ENCODE peak calls at places on chromosome 17, in four cellular contexts. D is upper lobe of left lung, K is sigmoid colon, J is HCT116. P is an unnamed sample.
A peak's percentile ranks its signal among the peaks of the same experiment; 100 is the strongest.

GRCh38 chr17:65345261-65346060 is 208.3 kb downstream of the RGS9 start:
- DNase-seq in D (no peak), J (no peak), K (no peak), P (no peak)

GRCh38 chr17:9517396-9517795 is 58.2 kb downstream of the STX8 start:
- DNase-seq in J (no peak), K (no peak), D (no peak), P (no peak)

GRCh38 chr17:80596760-80597608 is 52.3 kb downstream of the RPTOR start:
- DNase-seq in J (no peak), D (no peak), K (no peak), P (no peak)

GRCh38 chr17:82940226-82941020 is 100.6 kb upstream of the ZNF750 start:
- DNase-seq in D (peak; percentile 19), K (peak; percentile 58), J (no peak), P (peak; percentile 43)

GRCh38 chr17:79835953-79836951 is 3.0 kb downstream of the CBX4 start:
- DNase-seq in J (peak; percentile 42), K (no peak), D (peak; percentile 90), P (peak; percentile 70)

GRCh38 chr17:57370583-57370982 is 114.3 kb downstream of the MSI2 start:
- DNase-seq in K (no peak), D (no peak), J (no peak), P (no peak)

GRCh38 chr17:80859004-80859941 is 132.4 kb upstream of the CHMP6 start:
- DNase-seq in J (no peak), K (peak; percentile 94), D (no peak), P (peak; percentile 71)

GRCh38 chr17:76161619-76162222 is 20.7 kb upstream of the FOXJ1 start:
- DNase-seq in D (no peak), K (no peak), J (no peak), P (no peak)

GRCh38 chr17:57236686-57237299 is 19.5 kb upstream of the MSI2 start:
- DNase-seq in D (no peak), J (no peak), K (no peak), P (no peak)

GRCh38 chr17:36722121-36722902 is 120.9 kb downstream of the MRM1 start:
- DNase-seq in K (peak; percentile 71), D (peak; percentile 67), J (no peak), P (peak; percentile 42)

GRCh38 chr17:18850679-18851078 is 7.3 kb upstream of the PRPSAP2 start:
- DNase-seq in K (no peak), D (no peak), J (no peak), P (no peak)

GRCh38 chr17:64358261-64358788 is 32.3 kb downstream of the PECAM1 start:
- DNase-seq in J (no peak), D (no peak), K (peak; percentile 56), P (no peak)

GRCh38 chr17:68294196-68294555 is 2.9 kb downstream of the ARSG start:
- DNase-seq in D (no peak), J (no peak), K (no peak), P (no peak)

GRCh38 chr17:76738468-76738850 is 540 bp downstream of the MFSD11 start:
- DNase-seq in K (peak; percentile 33), D (no peak), J (no peak), P (no peak)

GRCh38 chr17:61583242-61583641 is 7.8 kb downstream of the NACA2 start:
- DNase-seq in D (no peak), J (peak; percentile 65), K (no peak), P (no peak)

DNA sequence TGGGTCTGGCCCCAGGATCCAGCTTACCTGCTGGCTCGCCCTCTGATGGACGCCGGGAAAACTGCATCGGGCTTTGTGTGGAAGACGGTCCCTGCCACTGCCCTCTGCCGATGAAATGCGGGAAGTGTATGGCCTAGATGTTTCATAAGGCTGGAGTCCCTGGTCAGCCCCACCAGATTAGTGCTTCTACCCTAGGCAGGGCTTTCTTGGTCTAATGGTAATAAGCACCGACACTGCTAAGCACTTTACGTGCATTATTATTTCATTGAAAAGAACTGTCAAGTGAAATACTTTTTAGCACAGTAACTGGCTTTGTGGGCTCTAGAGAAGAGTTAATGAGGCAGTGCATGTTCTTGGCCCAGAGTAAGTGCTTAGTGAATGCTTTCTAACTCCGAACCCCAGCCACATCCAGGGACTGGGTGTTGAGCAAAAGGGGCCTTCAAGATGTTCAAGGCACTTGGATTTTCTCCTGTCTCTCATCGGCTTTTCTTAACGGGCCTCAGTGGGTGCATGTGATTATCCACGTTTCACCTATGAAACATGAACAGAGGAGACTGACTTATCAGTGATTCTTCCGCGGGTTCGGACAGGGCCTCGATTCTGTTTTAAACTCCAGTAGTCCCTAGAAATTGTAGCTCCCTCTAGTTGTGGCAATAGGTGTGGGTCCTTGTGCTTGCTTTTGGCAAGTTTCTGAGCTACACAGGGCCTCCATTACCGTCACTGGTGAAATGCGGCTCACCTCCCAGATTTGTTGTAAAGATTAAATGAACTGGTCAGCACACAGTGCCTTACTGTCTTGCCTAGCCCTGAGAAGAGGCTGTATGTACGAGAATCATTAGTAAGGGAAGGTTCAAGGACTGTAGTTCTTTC is 6.6 kb downstream of the TRAF4 start:
- DNase-seq in D (peak; percentile 97), K (peak; percentile 96), J (peak; percentile 85), P (peak; percentile 90)
- TF ChIP-seq POLR2A in D (no peak), K (no peak), J (no peak), P (no peak)

DNA sequence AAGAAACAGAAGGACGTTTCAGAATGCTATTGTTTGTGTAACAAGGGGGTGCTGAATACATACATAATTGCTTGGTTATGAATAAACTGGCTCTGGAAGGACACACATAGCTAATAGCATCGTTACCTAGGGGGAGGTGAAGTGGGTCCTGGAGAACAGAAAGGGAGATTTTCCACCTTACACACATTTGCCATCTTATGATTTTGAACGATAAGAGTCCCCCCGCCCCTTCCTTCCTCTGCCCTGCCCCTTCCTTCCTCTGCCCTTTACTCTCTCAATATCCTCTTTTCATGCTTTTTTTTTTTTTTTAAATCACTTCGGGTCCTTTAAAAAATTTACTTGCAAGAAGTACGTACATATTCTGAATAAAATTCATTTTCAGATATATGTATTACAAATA is 902 bp upstream of the DHRS7B start:
- DNase-seq in J (no peak), K (no peak), D (peak; percentile 39), P (no peak)
- H3K4me3 ChIP-seq in J (peak overlapping the region; percentile 76), K (no peak overlapping the region), D (no peak overlapping the region), P (no peak overlapping the region)

GRCh38 chr17:41518031-41518430 is 659 bp downstream of the KRT15 start:
- DNase-seq in J (no peak), D (no peak), K (no peak), P (no peak)

GRCh38 chr17:41516828-41517283 is 1.8 kb downstream of the KRT15 start:
- DNase-seq in D (peak; percentile 59), K (no peak), J (no peak), P (no peak)

GRCh38 chr17:41520821-41521521 is 2.3 kb upstream of the KRT15 start:
- DNase-seq in K (no peak), D (no peak), J (no peak), P (no peak)

GRCh38 chr17:41519501-41520224 is 973 bp upstream of the KRT15 start:
- DNase-seq in K (no peak), D (peak; percentile 88), J (no peak), P (no peak)

DNA sequence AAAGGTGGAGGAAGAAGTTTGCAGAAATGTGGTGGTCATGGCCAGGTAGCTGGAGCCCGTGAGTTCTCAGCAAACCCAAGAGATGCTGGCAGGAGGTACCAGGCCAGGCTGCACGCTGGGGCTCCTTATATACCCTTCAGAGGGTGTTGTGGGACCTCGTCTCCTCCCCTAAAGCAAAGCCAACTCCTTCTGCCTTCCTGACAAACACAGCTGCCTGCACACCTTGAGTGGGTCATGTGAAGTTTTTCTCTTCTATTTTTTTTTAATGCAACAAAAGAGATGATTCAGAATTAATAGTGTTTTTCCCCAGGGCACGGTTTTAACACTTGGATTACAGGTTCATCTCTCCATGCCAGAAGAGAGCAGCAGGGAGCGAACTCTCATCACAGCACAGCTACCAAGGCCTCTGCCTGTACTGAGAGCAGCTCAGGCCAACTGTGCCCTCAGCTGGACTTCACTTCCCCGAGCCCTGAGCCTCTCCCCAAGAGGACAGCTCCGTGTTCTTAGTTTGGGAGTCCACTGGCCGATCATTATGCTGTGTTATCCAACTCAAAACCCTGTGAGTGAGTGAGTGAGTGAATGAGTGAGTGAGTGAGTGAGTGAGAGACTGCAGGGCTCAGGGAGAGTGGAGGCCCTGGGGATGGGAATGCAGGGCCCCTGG is at the start of gene KRT15:
- DNase-seq in K (no peak), J (no peak), D (no peak), P (no peak)
- TF ChIP-seq POLR2A in K (no peak), J (no peak), D (no peak), P (no peak)

GRCh38 chr17:2218426-2218825 is 85.2 kb downstream of the SMG6 start:
- DNase-seq in J (no peak), K (no peak), D (no peak), P (no peak)

GRCh38 chr17:2214047-2214717 is 89.4 kb downstream of the SMG6 start:
- DNase-seq in K (peak; percentile 83), D (peak; percentile 62), J (no peak), P (no peak)

GRCh38 chr17:2213291-2213960 is 90.2 kb downstream of the SMG6 start:
- DNase-seq in J (no peak), K (peak; percentile 72), D (no peak), P (no peak)

GRCh38 chr17:2214887-2215615 is 88.5 kb downstream of the SMG6 start:
- DNase-seq in K (peak; percentile 85), D (no peak), J (no peak), P (no peak)

DNA sequence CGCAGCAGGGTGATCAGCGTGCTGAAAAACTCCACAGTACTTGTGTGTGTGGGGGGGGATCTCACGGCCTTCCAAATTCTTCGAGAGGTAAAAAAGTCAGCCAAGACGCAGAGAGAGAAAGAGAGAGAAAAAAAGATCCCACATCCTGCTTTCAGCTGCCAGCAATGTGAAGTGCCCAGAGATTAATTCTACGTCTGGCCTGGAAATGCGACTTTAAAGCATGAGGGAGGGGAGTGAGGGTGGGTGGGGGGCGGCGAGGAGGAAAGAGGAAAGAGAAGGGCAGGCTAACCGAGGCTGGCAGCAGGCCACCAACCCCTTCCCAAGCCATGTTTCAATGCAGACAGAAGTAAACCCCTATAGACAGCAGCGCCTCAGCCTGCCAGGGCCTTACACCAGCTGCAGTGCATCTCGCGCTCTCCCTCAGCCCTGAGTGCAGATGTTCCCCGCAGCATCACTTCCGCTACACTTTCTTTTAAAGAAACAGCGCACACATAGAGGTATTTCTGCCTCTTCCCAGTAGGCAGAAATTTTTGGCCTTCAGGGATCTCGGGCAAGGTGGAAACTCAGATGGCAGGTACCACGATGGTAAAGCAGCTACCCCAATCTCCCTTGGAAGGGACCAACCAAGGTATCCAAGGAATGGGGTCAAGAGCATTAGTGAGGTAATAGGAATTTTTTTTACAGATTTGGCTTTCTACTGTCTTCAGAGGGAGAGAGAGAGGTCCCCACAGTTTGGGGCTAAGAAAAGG is 87.8 kb downstream of the SMG6 start:
- DNase-seq in D (peak; percentile 67), J (no peak), K (peak; percentile 89), P (peak; percentile 57)
- H3K4me3 ChIP-seq in D (no peak overlapping the region), J (no peak overlapping the region), K (no peak overlapping the region), P (no peak overlapping the region)

DNA sequence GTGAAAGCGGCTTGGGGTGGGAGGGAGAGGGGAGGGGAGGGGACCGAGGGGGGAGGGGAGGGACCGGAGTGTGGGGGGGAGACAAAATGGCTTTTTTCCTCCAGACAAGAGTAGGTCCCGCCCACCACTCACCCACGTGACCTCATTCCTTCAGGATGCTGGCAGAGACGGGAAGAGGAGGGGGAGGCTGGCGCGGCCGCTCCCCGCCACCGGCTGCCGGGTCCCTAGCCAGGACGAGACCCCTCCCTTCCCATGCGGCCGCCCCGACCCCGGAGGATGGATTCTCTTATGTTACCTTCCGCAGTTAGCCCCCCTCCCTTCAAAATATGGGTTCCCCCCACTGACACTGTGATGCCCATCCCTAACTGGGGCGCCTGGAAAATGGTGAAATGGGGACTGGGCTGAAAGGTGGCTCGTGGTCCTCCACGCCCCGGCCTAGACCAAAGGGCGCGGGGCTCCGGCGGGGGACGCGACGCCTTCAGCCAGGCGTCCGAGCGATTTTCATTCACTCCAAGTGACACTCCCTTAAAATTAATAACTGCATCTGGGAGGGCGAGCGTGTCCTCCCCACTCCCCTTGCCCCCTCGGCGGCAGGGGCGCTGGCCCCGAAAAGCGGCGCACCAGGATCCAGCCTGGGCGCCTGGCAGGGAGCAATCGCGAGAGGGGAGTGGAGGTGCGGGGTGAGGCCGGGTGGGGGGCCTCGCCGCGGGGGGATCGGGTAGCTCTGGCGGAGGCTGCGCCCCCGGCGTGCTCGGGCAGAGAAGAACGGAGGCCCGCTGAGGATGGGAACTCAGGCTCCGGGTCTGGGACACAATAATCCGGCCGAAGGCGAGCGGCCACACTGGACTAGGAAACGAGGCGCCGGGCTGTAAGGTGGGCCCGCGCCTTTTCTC is at the start of gene PCGF2:
- DNase-seq in D (peak; percentile 91), J (peak; percentile 71), K (peak; percentile 94), P (peak; percentile 73)
- TF ChIP-seq POLR2A in D (peak; percentile 36), J (no peak), K (no peak), P (no peak)